ENCODE peak calls at places on chromosome 2, in ten cellular contexts. W is heart right ventricle, N is A549, F is KBM-7, U is HS-5, H is upper lobe of right lung, V is HEK293T, Y is right cardiac atrium, E is adrenal gland, X is GM12865. B is an unnamed sample.
A peak's percentile ranks its signal among the peaks of the same experiment; 100 is the strongest.

GRCh38 chr2:25548587-25548986 is 124.8 kb downstream of the DTNB start:
- DNase-seq in W (no peak), N (no peak), F (peak; percentile 58), U (no peak), H (no peak), V (no peak), Y (no peak), E (no peak), X (no peak), B (no peak)

GRCh38 chr2:17543848-17544645 is 3.6 kb downstream of the VSNL1 start:
- DNase-seq in W (no peak), N (no peak), F (no peak), U (peak; percentile 85), H (no peak), V (no peak), Y (no peak), E (no peak), X (no peak), B (no peak)

GRCh38 chr2:42249887-42250286 is 80.7 kb downstream of the EML4 start:
- DNase-seq in W (peak; percentile 51), N (no peak), F (peak; percentile 15), U (no peak), H (no peak), V (no peak), Y (no peak), E (no peak), X (no peak), B (no peak)

GRCh38 chr2:191167766-191168165 is 17.0 kb upstream of the STAT4 start:
- DNase-seq in W (peak; percentile 25), N (peak; percentile 46), F (no peak), U (peak; percentile 86), H (no peak), V (no peak), Y (no peak), E (no peak), X (no peak), B (no peak)

GRCh38 chr2:226172314-226172713 is 627.3 kb downstream of the IRS1 start:
- DNase-seq in W (no peak), N (no peak), F (no peak), U (no peak), H (no peak), V (no peak), Y (no peak), E (no peak), X (no peak), B (no peak)

GRCh38 chr2:1686784-1687105 is 57.6 kb downstream of the PXDN start:
- DNase-seq in W (no peak), N (no peak), F (no peak), U (no peak), H (no peak), V (no peak), Y (no peak), E (no peak), X (no peak), B (no peak)

GRCh38 chr2:216349366-216349765 is 22.9 kb downstream of the MARCHF4 start:
- DNase-seq in W (no peak), N (no peak), F (no peak), U (no peak), H (no peak), V (no peak), Y (no peak), E (no peak), X (no peak), B (no peak)

GRCh38 chr2:201185863-201186262 is 2.9 kb downstream of the CASP10 start:
- DNase-seq in W (no peak), N (no peak), F (peak; percentile 35), U (no peak), H (no peak), V (no peak), Y (no peak), E (no peak), X (no peak), B (no peak)

GRCh38 chr2:45968946-45969584 is 317.6 kb downstream of the PRKCE start:
- DNase-seq in W (no peak), N (no peak), F (no peak), U (no peak), H (no peak), V (no peak), Y (no peak), E (peak; percentile 40), X (no peak), B (no peak)

GRCh38 chr2:117058366-117058765 is 756.1 kb upstream of the DDX18 start:
- DNase-seq in W (no peak), N (no peak), F (peak; percentile 8), U (no peak), H (no peak), V (no peak), Y (no peak), E (no peak), X (peak; percentile 1), B (no peak)

GRCh38 chr2:207416111-207416510 is 113.7 kb upstream of the CREB1 start:
- DNase-seq in W (no peak), N (no peak), F (no peak), U (no peak), H (no peak), V (no peak), Y (no peak), E (no peak), X (no peak), B (no peak)

GRCh38 chr2:40048506-40048905 is 269.4 kb upstream of the THUMPD2 start:
- DNase-seq in W (no peak), N (no peak), F (no peak), U (no peak), H (no peak), V (no peak), Y (no peak), E (no peak), X (no peak), B (no peak)

GRCh38 chr2:64937341-64938230 is 51.6 kb upstream of the SLC1A4 start:
- DNase-seq in W (peak; percentile 16), N (no peak), F (no peak), U (no peak), H (peak; percentile 84), V (no peak), Y (peak; percentile 21), E (peak; percentile 73), X (peak; percentile 88), B (peak; percentile 77)

GRCh38 chr2:191679818-191680600 is 2.1 kb downstream of the NABP1 start:
- DNase-seq in W (no peak), N (peak; percentile 75), F (peak; percentile 64), U (peak; percentile 91), H (no peak), V (no peak), Y (no peak), E (no peak), X (peak; percentile 79), B (peak; percentile 39)

GRCh38 chr2:109168716-109169115 is 39.7 kb downstream of the SH3RF3 start:
- DNase-seq in W (no peak), N (no peak), F (no peak), U (no peak), H (no peak), V (no peak), Y (no peak), E (no peak), X (no peak), B (no peak)

GRCh38 chr2:74894261-74895030 is 60.5 kb downstream of the HK2 start:
- DNase-seq in W (no peak), N (no peak), F (no peak), U (peak; percentile 38), H (no peak), V (no peak), Y (no peak), E (no peak), X (no peak), B (no peak)

GRCh38 chr2:196403471-196403870 is 232.1 kb upstream of the STK17B start:
- DNase-seq in W (no peak), N (no peak), F (no peak), U (no peak), H (no peak), V (no peak), Y (no peak), E (no peak), X (no peak), B (no peak)

GRCh38 chr2:42147641-42148274 is 21.4 kb upstream of the EML4 start:
- DNase-seq in W (no peak), N (no peak), F (no peak), U (no peak), H (no peak), V (no peak), Y (no peak), E (no peak), X (no peak), B (no peak)

GRCh38 chr2:40321224-40321623 is 130.7 kb downstream of the SLC8A1 start:
- DNase-seq in W (no peak), N (no peak), F (no peak), U (no peak), H (no peak), V (no peak), Y (no peak), E (no peak), X (peak; percentile 31), B (peak; percentile 7)

GRCh38 chr2:172513935-172514586 is 41.8 kb upstream of the PDK1 start:
- DNase-seq in W (peak; percentile 5), N (no peak), F (peak; percentile 99), U (no peak), H (no peak), V (no peak), Y (peak; percentile 44), E (no peak), X (no peak), B (no peak)

GRCh38 chr2:139031722-139032121 is 251.5 kb upstream of the NXPH2 start:
- DNase-seq in W (no peak), N (peak; percentile 8), F (no peak), U (no peak), H (no peak), V (peak; percentile 31), Y (no peak), E (no peak), X (peak; percentile 34), B (no peak)

GRCh38 chr2:168633200-168633599 is 169.2 kb upstream of the NOSTRIN start:
- DNase-seq in W (no peak), N (no peak), F (peak; percentile 37), U (no peak), H (no peak), V (no peak), Y (no peak), E (no peak), X (no peak), B (no peak)

GRCh38 chr2:144944506-144945230 is 424.7 kb upstream of the ZEB2 start:
- DNase-seq in W (no peak), N (no peak), F (no peak), U (peak; percentile 23), H (no peak), V (no peak), Y (no peak), E (no peak), X (no peak), B (no peak)

GRCh38 chr2:102060047-102060446 is 68.3 kb downstream of the IL1R2 start:
- DNase-seq in W (no peak), N (no peak), F (no peak), U (no peak), H (no peak), V (no peak), Y (no peak), E (no peak), X (no peak), B (no peak)

GRCh38 chr2:157785866-157786662 is 90.1 kb downstream of the ACVR1 start:
- DNase-seq in W (no peak), N (no peak), F (no peak), U (no peak), H (no peak), V (no peak), Y (no peak), E (no peak), X (no peak), B (no peak)

GRCh38 chr2:232431705-232432590 is 24.0 kb upstream of the ALPI start:
- DNase-seq in W (no peak), N (no peak), F (no peak), U (no peak), H (peak; percentile 46), V (no peak), Y (no peak), E (peak; percentile 4), X (no peak), B (no peak)

GRCh38 chr2:11410101-11410500 is 55.9 kb downstream of the E2F6 start:
- DNase-seq in W (no peak), N (no peak), F (no peak), U (no peak), H (no peak), V (no peak), Y (no peak), E (no peak), X (no peak), B (no peak)

GRCh38 chr2:64695656-64696310 is 42.1 kb upstream of the SERTAD2 start:
- DNase-seq in W (no peak), N (no peak), F (no peak), U (no peak), H (no peak), V (no peak), Y (no peak), E (no peak), X (no peak), B (no peak)

B was measured in GM06990.